ENCODE peak calls at places on chromosomes 13 and 19, in four cellular contexts. O, J, X and I are unnamed samples.

GRCh38 chr19:51458051-51458645 is at the start of gene SIGLEC8:
- DNase-seq in O (no peak), J (no peak), X (no peak), I (no peak)

GRCh38 chr13:86446311-86446710 is 647.1 kb upstream of the SLITRK6 start:
- DNase-seq in O (no peak), J (no peak), X (peak), I (peak)

GRCh38 chr19:2391118-2391725 is 31.2 kb downstream of the TMPRSS9 start:
- DNase-seq in O (peak), J (no peak), X (no peak), I (peak)

GRCh38 chr13:111047326-111047725 is 67.8 kb upstream of the ARHGEF7 start:
- DNase-seq in O (no peak), J (no peak), X (no peak), I (no peak)

GRCh38 chr19:48918801-48919247 is 14.7 kb upstream of the DHDH start:
- DNase-seq in O (peak), J (peak), X (peak), I (no peak)

GRCh38 chr13:110350509-110350908 is 43.4 kb downstream of the COL4A2 start:
- DNase-seq in O (no peak), J (no peak), X (no peak), I (no peak)

GRCh38 chr13:112179421-112179820 is 112.5 kb downstream of the SOX1 start:
- DNase-seq in O (no peak), J (no peak), X (no peak), I (no peak)

GRCh38 chr19:28968721-28969120 is 244.2 kb downstream of the UQCRFS1 start:
- DNase-seq in O (no peak), J (no peak), X (no peak), I (no peak)

GRCh38 chr13:43132228-43132627 is 108.8 kb downstream of the DNAJC15 start:
- DNase-seq in O (peak), J (no peak), X (peak), I (peak)

GRCh38 chr19:17751103-17751911 is at the start of gene FCHO1:
- DNase-seq in O (no peak), J (no peak), X (no peak), I (no peak)
- H3K14ac ChIP-seq in O (no peak), J (no peak), X (no peak), I (no peak)

GRCh38 chr19:34380639-34381241 is 15.7 kb downstream of the GPI start:
- DNase-seq in O (no peak), J (no peak), X (no peak), I (no peak)
- H3K14ac ChIP-seq in O (no peak), J (no peak), X (no peak), I (no peak)

GRCh38 chr19:55117063-55117635 is 288 bp downstream of the PPP1R12C start:
- DNase-seq in O (no peak), J (no peak), X (no peak), I (no peak)

GRCh38 chr19:55119053-55119452 is 1.6 kb upstream of the PPP1R12C start:
- DNase-seq in O (no peak), J (no peak), X (no peak), I (no peak)

GRCh38 chr19:55116232-55117062 is 990 bp downstream of the PPP1R12C start:
- DNase-seq in O (no peak), J (peak), X (no peak), I (peak)

GRCh38 chr19:55118401-55118991 is 1.1 kb upstream of the PPP1R12C start:
- DNase-seq in O (peak), J (peak), X (peak), I (no peak)

DNA sequence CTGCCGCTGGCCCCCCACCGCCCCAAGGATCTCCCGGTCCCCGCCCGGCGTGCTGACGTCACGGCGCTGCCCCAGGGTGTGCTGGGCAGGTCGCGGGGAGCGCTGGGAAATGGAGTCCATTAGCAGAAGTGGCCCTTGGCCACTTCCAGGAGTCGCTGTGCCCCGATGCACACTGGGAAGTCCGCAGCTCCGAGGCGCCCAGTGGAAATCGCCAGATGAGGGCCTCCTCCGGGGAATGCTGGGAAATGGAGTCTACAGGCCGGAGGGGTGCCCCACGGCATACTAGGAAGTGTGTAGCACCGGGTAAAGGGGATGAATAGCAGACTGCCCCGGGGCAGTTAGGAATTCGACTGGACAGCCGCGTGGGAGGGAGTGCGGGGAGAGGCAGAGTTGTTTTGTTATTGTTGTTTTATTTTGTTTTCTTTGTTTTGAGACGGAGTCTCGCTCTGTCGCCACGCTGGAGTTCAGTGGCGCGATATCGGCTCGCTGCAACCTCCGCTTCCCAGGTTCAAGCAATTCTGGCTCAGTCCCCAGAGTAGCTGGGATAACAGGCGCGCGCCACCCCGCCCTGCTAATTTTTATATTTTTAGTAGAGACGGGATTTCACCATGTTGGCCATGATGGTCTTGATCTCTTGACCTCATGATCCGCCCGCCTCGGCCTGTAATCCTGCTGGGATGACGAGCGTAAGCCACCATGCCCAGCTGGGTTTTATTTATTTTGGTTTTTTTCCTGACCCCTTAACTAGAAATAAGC is at the start of gene PPP1R12C:
- DNase-seq in O (peak), J (peak), X (peak), I (peak)
- H3K14ac ChIP-seq in O (peak), J (no peak), X (peak), I (peak)

DNA sequence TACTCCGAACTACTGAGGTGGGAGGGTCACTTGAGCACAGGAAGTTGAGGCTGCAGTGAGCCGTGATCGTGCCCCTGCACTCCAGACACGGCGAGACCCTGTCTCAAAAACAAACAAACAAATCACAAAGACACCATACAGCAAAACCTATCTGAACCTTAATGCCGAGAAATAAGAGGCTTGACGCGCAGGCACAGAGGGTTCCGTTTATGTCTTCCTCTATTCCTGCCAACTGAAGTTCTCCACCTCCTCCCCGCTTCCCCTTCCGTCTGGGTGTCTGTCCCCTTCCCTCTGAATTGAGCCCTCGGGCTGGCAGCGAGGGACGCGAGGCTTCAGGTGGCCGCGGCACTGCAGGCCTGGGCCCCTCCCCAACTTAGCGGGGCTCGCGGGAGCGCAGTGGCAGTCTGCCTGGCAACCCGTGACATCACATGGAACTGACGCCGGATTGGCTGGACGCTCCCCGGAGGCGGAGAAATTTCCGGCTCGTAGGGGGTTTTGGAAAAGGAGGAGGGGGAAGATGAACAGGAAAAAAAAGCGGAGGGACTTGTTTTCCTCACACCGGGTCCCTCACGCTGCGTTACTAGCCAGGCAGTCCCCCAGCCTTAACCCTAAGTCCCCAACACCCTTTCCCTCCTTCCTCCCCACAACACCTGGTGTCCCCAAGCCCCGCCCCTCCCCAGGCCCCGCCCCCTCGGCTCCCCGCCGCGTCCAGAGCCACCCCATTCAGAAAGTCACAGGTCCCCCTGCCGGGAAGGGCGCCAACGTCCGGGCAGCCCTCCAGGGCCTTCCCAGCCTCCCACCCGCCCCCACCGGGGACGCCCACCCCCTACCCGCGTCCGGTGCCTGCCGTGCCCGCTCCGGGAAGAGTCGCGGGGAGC is 1.1 kb upstream of the MYBPC2 start:
- DNase-seq in O (peak), J (peak), X (peak), I (peak)
- H3K14ac ChIP-seq in O (peak), J (no peak), X (peak), I (no peak)

GRCh38 chr19:57350877-57351805 is at the start of gene ZNF304:
- DNase-seq in O (peak), J (peak), X (peak), I (peak)
- H3K14ac ChIP-seq in O (peak), J (no peak), X (peak), I (peak)

DNA sequence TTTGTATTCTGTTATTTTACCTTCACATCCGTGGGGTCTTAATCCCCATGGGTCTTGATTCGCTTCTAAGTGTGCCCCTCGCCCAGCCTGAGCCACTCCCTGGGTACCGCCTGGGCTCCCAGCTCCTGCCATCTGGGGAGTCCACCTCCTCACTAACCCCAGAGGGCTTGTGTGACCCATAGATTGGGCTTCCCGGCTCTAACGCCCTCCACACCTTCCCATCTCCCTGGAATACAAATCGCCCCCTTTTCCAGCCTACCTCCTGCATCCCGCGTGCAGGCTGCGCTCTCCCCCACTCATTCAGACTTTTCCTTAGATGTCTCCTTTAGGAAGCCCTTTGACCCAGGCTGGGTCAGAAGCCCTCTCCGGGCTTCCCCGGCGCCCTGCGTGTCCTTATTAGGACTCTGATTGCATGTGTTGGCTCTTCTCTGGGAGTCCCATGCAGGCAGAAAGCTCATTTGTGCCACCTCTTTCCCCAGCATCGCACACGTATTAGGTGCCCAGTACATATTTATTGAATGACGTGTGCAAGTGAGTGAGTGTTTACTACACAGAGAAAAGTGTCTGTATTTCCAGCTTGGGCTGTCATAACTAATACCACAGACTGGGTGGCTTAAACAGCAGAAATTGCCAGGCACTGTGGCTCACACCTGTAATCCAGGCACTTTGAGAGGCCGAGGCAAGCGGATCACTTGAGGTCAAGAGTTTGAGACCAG is 757 bp downstream of the CCDC124 start:
- DNase-seq in O (no peak), J (no peak), X (no peak), I (peak)
- H3K14ac ChIP-seq in O (no peak), J (no peak), X (peak), I (peak)

GRCh38 chr19:15266683-15267082 is 34.4 kb upstream of the EPHX3 start:
- DNase-seq in O (no peak), J (no peak), X (no peak), I (no peak)
- H3K14ac ChIP-seq in O (no peak), J (no peak), X (no peak), I (peak)

DNA sequence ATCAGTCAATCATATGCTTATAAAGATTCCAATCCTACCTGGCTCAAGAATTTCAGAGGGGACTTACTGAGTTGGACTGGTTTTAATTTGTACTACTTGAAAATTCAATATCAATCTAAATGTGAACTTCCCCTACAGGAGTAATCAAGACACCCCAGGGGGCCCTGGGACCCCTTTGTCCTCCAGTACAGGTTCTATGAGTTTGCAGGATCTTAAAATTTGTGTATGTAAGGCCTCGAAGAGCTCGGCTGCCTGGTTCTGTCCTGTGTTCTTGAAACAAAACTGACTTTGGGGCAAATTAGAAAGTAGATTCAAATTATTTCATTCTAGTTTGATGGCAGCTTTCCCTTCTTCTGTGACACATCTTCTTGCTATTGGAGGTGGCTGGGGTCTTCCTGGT is 261.3 kb downstream of the KCNRG start:
- DNase-seq in O (no peak), J (no peak), X (no peak), I (no peak)
- H3K14ac ChIP-seq in O (no peak), J (no peak), X (no peak), I (no peak)

DNA sequence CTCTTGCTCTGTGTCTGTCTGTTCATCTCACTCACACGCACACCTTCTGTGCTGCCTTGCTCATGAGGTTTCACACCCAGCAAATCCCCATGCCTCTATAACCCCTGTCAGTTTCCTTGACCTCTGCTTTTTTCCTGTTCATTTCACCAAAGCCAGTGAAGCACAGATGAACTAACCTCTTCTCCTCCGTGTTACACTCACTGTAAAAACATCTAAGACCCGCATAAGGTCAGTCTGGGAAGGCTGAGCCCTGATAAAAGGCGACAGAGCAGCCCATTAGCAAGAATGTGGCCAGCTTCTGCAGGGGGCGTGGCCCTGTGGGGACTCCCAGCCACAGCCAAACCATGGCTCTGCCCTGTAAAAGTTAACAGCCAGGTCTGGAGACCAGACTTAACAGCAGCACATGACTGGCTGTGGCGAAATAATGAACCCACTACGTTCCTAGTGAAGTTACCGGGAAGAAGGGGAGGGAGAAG is 42.8 kb upstream of the NPAS1 start:
- DNase-seq in O (peak), J (no peak), X (peak), I (peak)
- H3K14ac ChIP-seq in O (no peak), J (no peak), X (no peak), I (peak)

GRCh38 chr13:29902632-29903305 is 52.4 kb upstream of the UBL3 start:
- DNase-seq in O (no peak), J (no peak), X (no peak), I (no peak)
- H3K14ac ChIP-seq in O (no peak), J (no peak), X (no peak), I (no peak)